ENCODE peak calls at places on chromosomes 2 and 18, in four cellular contexts. M is testis; I is CD8-positive, alpha-beta T cell; G is tibial artery. C is an unnamed sample.

GRCh38 chr2:45168731-45169338 is 159.6 kb upstream of the SIX2 start:
- DNase-seq in I (no peak), G (no peak), M (peak; percentile 18), C (peak; percentile 47)

GRCh38 chr2:207484444-207485391 is 45.0 kb upstream of the CREB1 start:
- DNase-seq in I (no peak), G (no peak), M (no peak), C (peak; percentile 49)

GRCh38 chr2:227780981-227781630 is 32.5 kb upstream of the CCL20 start:
- DNase-seq in I (no peak), G (no peak), M (no peak), C (no peak)

GRCh38 chr18:67428148-67428547 is 88.4 kb downstream of the DSEL start:
- DNase-seq in M (no peak), I (no peak), G (no peak), C (no peak)

GRCh38 chr18:10124557-10124956 is 210.7 kb downstream of the VAPA start:
- DNase-seq in M (no peak), G (no peak), I (no peak), C (no peak)

GRCh38 chr18:46672062-46672970 is 15.3 kb upstream of the LOXHD1 start:
- DNase-seq in M (no peak), I (no peak), G (no peak), C (no peak)

GRCh38 chr2:107235491-107236254 is 349.7 kb upstream of the ST6GAL2 start:
- DNase-seq in G (no peak), I (no peak), M (no peak), C (no peak)

GRCh38 chr2:164701565-164701964 is 80.3 kb upstream of the GRB14 start:
- DNase-seq in G (no peak), M (no peak), I (no peak), C (no peak)

GRCh38 chr18:71630686-71631085 is 913.5 kb downstream of the CBLN2 start:
- DNase-seq in I (no peak), M (no peak), G (no peak), C (peak; percentile 0)

GRCh38 chr2:180743412-180743811 is 237.0 kb upstream of the UBE2E3 start:
- DNase-seq in M (no peak), I (no peak), G (no peak), C (no peak)

GRCh38 chr2:180196419-180196977 is 189.4 kb upstream of the CWC22 start:
- DNase-seq in G (no peak), M (no peak), I (no peak), C (no peak)

GRCh38 chr2:166934817-166935216 is 46.5 kb downstream of the XIRP2 start:
- DNase-seq in I (no peak), M (no peak), G (no peak), C (no peak)

GRCh38 chr2:111155610-111156009 is 34.9 kb downstream of the BCL2L11 start:
- DNase-seq in M (no peak), I (no peak), G (no peak), C (no peak)

GRCh38 chr18:77061946-77062517 is 70.6 kb downstream of the MBP start:
- DNase-seq in G (no peak), M (peak; percentile 38), I (no peak), C (no peak)

GRCh38 chr2:186852508-186852907 is 3.5 kb upstream of the ZSWIM2 start:
- DNase-seq in I (no peak), M (no peak), G (no peak), C (no peak)

GRCh38 chr18:24126155-24126947 is 12.5 kb upstream of the CABYR start:
- DNase-seq in M (no peak), I (no peak), G (no peak), C (peak; percentile 9)

DNA sequence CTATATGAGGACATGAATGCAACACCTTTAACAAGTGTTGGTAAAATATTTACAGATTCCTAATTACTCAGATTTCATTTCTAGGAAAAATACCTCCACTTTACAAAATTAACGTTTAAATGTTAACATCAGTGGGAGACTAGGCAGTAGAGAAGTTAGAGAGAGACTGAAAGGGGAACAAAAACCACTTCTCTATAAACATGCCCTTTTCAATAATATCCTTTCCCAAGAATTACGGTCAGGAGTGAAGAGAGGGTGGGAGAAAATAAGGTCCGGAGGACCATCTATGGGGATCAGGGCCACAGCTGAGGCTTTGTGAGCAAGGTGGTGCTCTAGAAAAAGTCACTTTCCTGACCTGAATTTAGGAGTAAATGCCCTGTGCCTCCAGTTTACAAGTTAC is 65.3 kb upstream of the WIPF1 start:
- DNase-seq in G (no peak), M (no peak), I (no peak), C (no peak)
- H3K27ac ChIP-seq in G (peak overlapping the region; percentile 85), M (no peak overlapping the region), I (no peak overlapping the region), C (no peak overlapping the region)

DNA sequence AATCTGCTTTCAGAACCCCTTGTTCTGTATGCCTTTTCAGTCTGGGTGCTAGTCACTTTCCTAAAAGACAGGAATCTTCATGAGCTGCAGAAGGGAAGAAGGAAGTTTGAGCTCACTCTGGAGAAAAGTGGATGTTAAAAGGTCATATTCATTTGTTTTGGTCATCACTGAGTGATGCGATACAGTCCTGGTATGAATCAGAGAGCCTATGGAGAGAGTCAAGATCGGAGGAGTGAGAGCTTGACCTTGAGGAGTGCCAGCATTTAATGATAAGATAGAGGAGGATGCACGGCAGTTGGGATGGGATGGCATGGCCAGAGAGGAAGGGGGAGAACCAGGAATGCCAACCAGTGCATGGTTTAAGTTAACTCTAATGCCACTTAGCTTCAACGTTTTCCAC is 19.6 kb downstream of the USP39 start:
- DNase-seq in M (peak; percentile 57), I (no peak), G (no peak), C (no peak)
- H3K36me3 ChIP-seq in M (no peaks in the 10 kb centered on the region), I (peaks cover 57% of the 10 kb centered on the region), G (peaks cover 98% of the 10 kb centered on the region), C (peaks cover 63% of the 10 kb centered on the region)

GRCh38 chr2:1839066-1839756 is 94.9 kb upstream of the PXDN start:
- DNase-seq in I (no peak), G (no peak), M (no peak), C (no peak)
- TF ChIP-seq CTCF in I (no peak), G (no peak), M (no peak), C (no peak)

GRCh38 chr2:241564596-241565411 is 6.3 kb downstream of the BOK start:
- DNase-seq in M (no peak), G (peak; percentile 61), I (no peak), C (no peak)
- H3K27ac ChIP-seq in M (no peak overlapping the region), G (no peak overlapping the region), I (no peak overlapping the region), C (no peak overlapping the region)

GRCh38 chr2:99398303-99398702 is 61.1 kb downstream of the EIF5B start:
- DNase-seq in I (no peak), G (no peak), M (no peak), C (no peak)
- H3K36me3 ChIP-seq in I (peaks cover 55% of the 10 kb centered on the region), G (peaks cover 98% of the 10 kb centered on the region), M (no peaks in the 10 kb centered on the region), C (peaks cover 64% of the 10 kb centered on the region)

C was measured in cardiac muscle cell.